ENCODE peak calls at places on chromosomes 7 and 10, in nine cellular contexts. A is A549; T is central memory CD4-positive, alpha-beta T cell; V is AG04450; X is OCI-LY7; P is stimulated activated CD4-positive, alpha-beta T cell treated with anti-CD3 and anti-CD28 coated beads, TNF-alpha, amount 100 ng/mL, for 1 hour; K is activated T-cell treated with anti-CD3 and anti-CD28 coated beads for 1 hour; U is GM13977; S is T-helper 2 cell. D is an unnamed sample.

GRCh38 chr7:25228386-25228785 is at the start of gene NPVF:
- DNase-seq in X (no peak), K (no peak), T (no peak), U (no peak), V (no peak), S (no peak), P (no peak), A (no peak), D (no peak)

GRCh38 chr7:112361154-112361553 is 89.1 kb upstream of the IFRD1 start:
- DNase-seq in T (no peak), P (no peak), S (no peak), X (no peak), U (no peak), V (no peak), A (no peak), K (no peak), D (no peak)

GRCh38 chr7:131015131-131015954 is 281.3 kb upstream of the KLF14 start:
- DNase-seq in T (no peak), P (no peak), X (no peak), A (no peak), U (no peak), K (no peak), S (no peak), V (no peak), D (no peak)

GRCh38 chr7:123643495-123644428 is 11.9 kb upstream of the LMOD2 start:
- DNase-seq in U (no peak), V (no peak), P (no peak), T (no peak), X (no peak), S (no peak), K (no peak), A (no peak), D (no peak)

GRCh38 chr7:41979834-41980307 is 257.1 kb downstream of the GLI3 start:
- DNase-seq in K (no peak), X (peak), S (no peak), V (no peak), T (no peak), P (no peak), A (peak), U (no peak), D (no peak)

GRCh38 chr7:131190146-131190545 is 137.5 kb upstream of the MKLN1 start:
- DNase-seq in T (no peak), V (no peak), X (no peak), K (no peak), A (no peak), P (no peak), U (no peak), S (no peak), D (no peak)

GRCh38 chr7:135659159-135659837 is 3.0 kb upstream of the STMP1 start:
- DNase-seq in P (no peak), K (no peak), A (no peak), V (no peak), U (no peak), T (no peak), S (no peak), X (no peak), D (no peak)

GRCh38 chr7:23691320-23691719 is 11.3 kb downstream of the FAM221A start:
- DNase-seq in K (no peak), P (no peak), V (no peak), A (no peak), S (no peak), X (no peak), U (no peak), T (no peak), D (no peak)

GRCh38 chr7:1812693-1813393 is 142.8 kb downstream of the ELFN1 start:
- DNase-seq in A (peak), T (no peak), X (no peak), P (no peak), V (no peak), S (no peak), K (no peak), U (peak), D (no peak)

GRCh38 chr10:132534348-132535064 is 3.1 kb upstream of the INPP5A start:
- DNase-seq in V (no peak), T (no peak), S (no peak), U (no peak), X (no peak), P (no peak), A (no peak), K (no peak), D (no peak)

GRCh38 chr10:122292376-122292775 is 21.3 kb downstream of the BTBD16 start:
- DNase-seq in T (no peak), K (no peak), A (no peak), X (no peak), U (no peak), S (no peak), P (no peak), V (no peak), D (no peak)

GRCh38 chr7:30364773-30365172 is 80.4 kb downstream of the ZNRF2 start:
- DNase-seq in X (no peak), K (no peak), U (no peak), A (no peak), V (no peak), T (no peak), S (no peak), P (no peak), D (no peak)

GRCh38 chr7:38594931-38595330 is 36.2 kb downstream of the AMPH start:
- DNase-seq in V (no peak), X (no peak), T (no peak), U (no peak), K (no peak), S (no peak), A (no peak), P (no peak), D (no peak)

GRCh38 chr10:74814792-74815191 is 11.6 kb upstream of the KAT6B start:
- DNase-seq in U (no peak), S (no peak), A (no peak), X (no peak), T (no peak), V (no peak), K (no peak), P (no peak), D (no peak)